ENCODE peak calls at places on chromosome 20, in nine cellular contexts. E, A, L, U, V, K, F, N and C are unnamed samples.

GRCh38 chr20:37071481-37071911 is 24.3 kb downstream of the RBL1 start:
- DNase-seq in E (no peak), A (peak), L (no peak), U (no peak), V (peak), K (no peak), F (no peak), N (peak), C (no peak)

GRCh38 chr20:50635676-50636600 is 55.4 kb downstream of the RIPOR3 start:
- DNase-seq in E (peak), A (peak), L (peak), U (peak), V (peak), K (no peak), F (peak), N (peak), C (peak)

GRCh38 chr20:48721324-48722001 is 106.3 kb downstream of the PREX1 start:
- DNase-seq in E (no peak), A (no peak), L (no peak), U (no peak), V (no peak), K (no peak), F (no peak), N (peak), C (peak)

GRCh38 chr20:8005575-8006366 is 13.8 kb downstream of the TMX4 start:
- DNase-seq in E (no peak), A (no peak), L (no peak), U (no peak), V (no peak), K (no peak), F (no peak), N (no peak), C (no peak)

GRCh38 chr20:20364747-20365558 is 3.0 kb upstream of the INSM1 start:
- DNase-seq in E (no peak), A (no peak), L (no peak), U (no peak), V (no peak), K (no peak), F (no peak), N (no peak), C (no peak)

GRCh38 chr20:3603108-3603507 is 60.1 kb downstream of the GFRA4 start:
- DNase-seq in E (no peak), A (no peak), L (no peak), U (no peak), V (no peak), K (no peak), F (no peak), N (no peak), C (no peak)

GRCh38 chr20:57211949-57212889 is 54.2 kb downstream of the BMP7 start:
- DNase-seq in E (peak), A (peak), L (no peak), U (peak), V (peak), K (no peak), F (no peak), N (peak), C (peak)

GRCh38 chr20:62501801-62502495 is 26.2 kb upstream of the GATA5 start:
- DNase-seq in E (no peak), A (peak), L (no peak), U (no peak), V (peak), K (no peak), F (peak), N (peak), C (no peak)

GRCh38 chr20:25470045-25470444 is 62.6 kb downstream of the GINS1 start:
- DNase-seq in E (no peak), A (peak), L (peak), U (no peak), V (peak), K (no peak), F (peak), N (peak), C (no peak)

GRCh38 chr20:58825450-58825849 is 25.3 kb downstream of the GNAS-AS1 start:
- DNase-seq in E (no peak), A (no peak), L (no peak), U (no peak), V (no peak), K (no peak), F (no peak), N (no peak), C (no peak)

GRCh38 chr20:38987777-38988176 is 25.6 kb downstream of the DHX35 start:
- DNase-seq in E (no peak), A (no peak), L (no peak), U (no peak), V (no peak), K (no peak), F (no peak), N (no peak), C (no peak)

GRCh38 chr20:37349517-37350491 is 3.9 kb downstream of the SRC start:
- DNase-seq in E (no peak), A (no peak), L (no peak), U (peak), V (peak), K (no peak), F (no peak), N (no peak), C (no peak)

GRCh38 chr20:42530855-42531674 is 658.6 kb downstream of the PTPRT start:
- DNase-seq in E (no peak), A (peak), L (peak), U (no peak), V (peak), K (peak), F (no peak), N (no peak), C (no peak)

GRCh38 chr20:35312348-35312747 is 20.1 kb upstream of the FAM83C start:
- DNase-seq in E (no peak), A (peak), L (peak), U (no peak), V (peak), K (no peak), F (peak), N (peak), C (no peak)

GRCh38 chr20:36315545-36316351 is 9.6 kb downstream of the DLGAP4 start:
- DNase-seq in E (no peak), A (no peak), L (no peak), U (no peak), V (no peak), K (no peak), F (no peak), N (no peak), C (no peak)

GRCh38 chr20:1993986-1994385 is at the start of gene PDYN:
- DNase-seq in E (no peak), A (no peak), L (no peak), U (no peak), V (no peak), K (no peak), F (no peak), N (no peak), C (no peak)

GRCh38 chr20:54221383-54221782 is 13.5 kb downstream of the PFDN4 start:
- DNase-seq in E (no peak), A (no peak), L (no peak), U (no peak), V (peak), K (no peak), F (no peak), N (no peak), C (no peak)

GRCh38 chr20:32638848-32639247 is 34.9 kb downstream of the C20orf203 start:
- DNase-seq in E (no peak), A (no peak), L (no peak), U (no peak), V (peak), K (no peak), F (no peak), N (peak), C (peak)

GRCh38 chr20:43463864-43464785 is 6.4 kb downstream of the SRSF6 start:
- DNase-seq in E (no peak), A (no peak), L (no peak), U (no peak), V (no peak), K (no peak), F (no peak), N (no peak), C (no peak)

GRCh38 chr20:51529027-51529749 is 13.3 kb downstream of the NFATC2 start:
- DNase-seq in E (no peak), A (no peak), L (no peak), U (no peak), V (peak), K (no peak), F (no peak), N (peak), C (no peak)

GRCh38 chr20:38268115-38268514 is 7.6 kb upstream of the KIAA1755 start:
- DNase-seq in E (no peak), A (no peak), L (no peak), U (no peak), V (no peak), K (no peak), F (no peak), N (no peak), C (no peak)

GRCh38 chr20:49982346-49983122 is at the start of gene SNAI1:
- DNase-seq in E (peak), A (peak), L (peak), U (peak), V (peak), K (peak), F (peak), N (peak), C (peak)

GRCh38 chr20:63740070-63740500 is 509 bp downstream of the SLC2A4RG start:
- DNase-seq in E (peak), A (no peak), L (no peak), U (no peak), V (peak), K (no peak), F (peak), N (peak), C (peak)

GRCh38 chr20:35117148-35117547 is 24.5 kb upstream of the TRPC4AP start:
- DNase-seq in E (no peak), A (no peak), L (no peak), U (no peak), V (no peak), K (no peak), F (peak), N (peak), C (no peak)

GRCh38 chr20:31566658-31567379 is 38.3 kb upstream of the ID1 start:
- DNase-seq in E (no peak), A (no peak), L (no peak), U (no peak), V (no peak), K (no peak), F (no peak), N (no peak), C (no peak)

GRCh38 chr20:1119128-1119505 is 715 bp downstream of the PSMF1 start:
- DNase-seq in E (no peak), A (no peak), L (no peak), U (no peak), V (no peak), K (no peak), F (no peak), N (no peak), C (no peak)